ENCODE peak calls at places on chromosomes 6 and 20, in five cellular contexts. N is esophagus squamous epithelium, H is PC-9, L is heart left ventricle, I is heart right ventricle. C is an unnamed sample.

GRCh38 chr20:62598761-62599194 is 43.5 kb upstream of the SLCO4A1 start:
- DNase-seq in N (no peak), H (peak; percentile 64), L (no peak), I (no peak), C (no peak)

GRCh38 chr6:37882724-37883413 is 63.3 kb downstream of the ZFAND3 start:
- DNase-seq in N (no peak), H (no peak), L (no peak), I (no peak), C (no peak)

GRCh38 chr6:92647630-92648029 is 771.7 kb downstream of the EPHA7 start:
- DNase-seq in N (no peak), H (no peak), L (no peak), I (no peak), C (no peak)

GRCh38 chr6:10269814-10270472 is 144.9 kb downstream of the TFAP2A start:
- DNase-seq in N (no peak), H (no peak), L (no peak), I (no peak), C (no peak)

GRCh38 chr6:169008641-169009040 is 245.0 kb downstream of the THBS2 start:
- DNase-seq in N (no peak), H (no peak), L (no peak), I (no peak), C (no peak)

GRCh38 chr6:17565399-17565798 is 34.7 kb upstream of the FAM8A1 start:
- DNase-seq in N (no peak), H (no peak), L (no peak), I (no peak), C (no peak)

GRCh38 chr20:62557425-62557824 is 81.6 kb upstream of the GATA5 start:
- DNase-seq in N (no peak), H (peak; percentile 52), L (peak; percentile 64), I (no peak), C (no peak)

GRCh38 chr6:75296811-75297779 is 12.5 kb upstream of the TMEM30A start:
- DNase-seq in N (no peak), H (peak; percentile 48), L (no peak), I (no peak), C (no peak)

DNA sequence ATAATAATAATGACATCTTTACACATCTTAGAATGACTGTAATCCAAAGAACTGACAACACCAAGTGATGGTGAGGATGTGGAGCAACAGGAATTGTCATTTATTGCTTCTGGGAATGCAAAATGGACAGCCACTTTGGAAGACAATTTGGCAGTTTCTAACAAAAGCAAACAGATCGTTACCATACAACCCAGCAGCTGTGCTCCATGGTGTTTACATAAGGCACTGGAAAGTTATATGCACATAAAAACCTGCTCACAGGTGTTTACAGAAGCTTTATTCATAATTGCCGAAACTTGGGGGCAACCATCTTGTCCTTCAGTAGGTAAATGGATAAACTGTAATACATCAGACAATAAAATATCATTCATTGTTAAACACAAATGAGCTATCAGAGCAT is 18.3 kb upstream of the ASF1A start:
- DNase-seq in N (no peak), H (no peak), L (no peak), I (no peak), C (no peak)
- H3K4me1 ChIP-seq in N (no peaks in the 10 kb centered on the region), H (no peaks in the 10 kb centered on the region), L (peaks cover under 1% of the 10 kb centered on the region), I (peaks cover 8% of the 10 kb centered on the region), C (peaks cover 17% of the 10 kb centered on the region)

GRCh38 chr6:45717027-45717426 is 298.6 kb downstream of the CLIC5 start:
- DNase-seq in N (no peak), H (no peak), L (no peak), I (no peak), C (no peak)

GRCh38 chr6:45713981-45714685 is 301.5 kb downstream of the CLIC5 start:
- DNase-seq in N (no peak), H (no peak), L (no peak), I (no peak), C (no peak)

GRCh38 chr6:45715508-45715803 is 300.2 kb downstream of the CLIC5 start:
- DNase-seq in N (no peak), H (no peak), L (no peak), I (no peak), C (no peak)

GRCh38 chr6:45717715-45718114 is 297.9 kb downstream of the CLIC5 start:
- DNase-seq in N (no peak), H (no peak), L (no peak), I (no peak), C (no peak)

DNA sequence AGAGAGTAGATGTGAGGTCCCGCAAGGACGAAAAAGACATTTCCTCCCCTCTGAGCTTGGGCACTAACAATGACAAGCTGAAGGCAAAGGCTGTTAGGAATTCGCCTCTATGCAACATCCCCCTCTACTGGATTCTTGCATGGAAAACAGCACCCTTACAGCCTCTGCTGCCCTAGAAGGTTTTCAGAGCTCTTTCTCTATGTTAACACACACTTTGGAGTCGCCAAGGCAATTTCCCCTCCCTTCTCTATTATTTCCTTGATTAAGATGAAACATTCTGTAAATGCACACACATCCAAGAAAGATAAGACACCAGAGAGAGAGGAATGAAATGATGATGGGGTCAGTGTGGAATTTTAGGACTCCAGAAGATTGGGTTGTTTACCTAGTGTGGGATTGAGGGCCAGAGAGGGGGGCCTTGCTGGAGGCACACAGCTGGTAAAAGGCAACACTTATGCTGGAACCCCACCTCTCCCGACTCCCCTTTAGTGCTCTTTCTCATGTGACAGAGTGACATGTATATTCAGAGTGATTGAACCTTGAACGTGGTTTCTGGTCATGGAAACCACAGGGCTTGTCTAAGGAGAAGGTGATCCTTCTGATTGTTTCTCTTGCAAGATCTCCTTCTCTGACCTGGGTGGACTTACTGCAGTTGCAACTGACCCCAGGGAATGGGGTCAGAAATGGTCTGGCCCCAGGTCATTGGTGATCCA is 300.7 kb downstream of the CLIC5 start:
- DNase-seq in N (no peak), H (peak; percentile 75), L (peak; percentile 33), I (no peak), C (peak; percentile 68)
- H3K4me3 ChIP-seq in N (no peak overlapping the region), H (no peak overlapping the region), L (no peak overlapping the region), I (no peak overlapping the region), C (no peak overlapping the region)

GRCh38 chr6:7725412-7725811 is 487 bp upstream of the BMP6 start:
- DNase-seq in N (no peak), H (no peak), L (no peak), I (no peak), C (no peak)
- H3K4me1 ChIP-seq in N (peaks cover 30% of the 10 kb centered on the region), H (peaks cover 25% of the 10 kb centered on the region), L (peaks cover 35% of the 10 kb centered on the region), I (peaks cover 42% of the 10 kb centered on the region), C (peaks cover 21% of the 10 kb centered on the region)

DNA sequence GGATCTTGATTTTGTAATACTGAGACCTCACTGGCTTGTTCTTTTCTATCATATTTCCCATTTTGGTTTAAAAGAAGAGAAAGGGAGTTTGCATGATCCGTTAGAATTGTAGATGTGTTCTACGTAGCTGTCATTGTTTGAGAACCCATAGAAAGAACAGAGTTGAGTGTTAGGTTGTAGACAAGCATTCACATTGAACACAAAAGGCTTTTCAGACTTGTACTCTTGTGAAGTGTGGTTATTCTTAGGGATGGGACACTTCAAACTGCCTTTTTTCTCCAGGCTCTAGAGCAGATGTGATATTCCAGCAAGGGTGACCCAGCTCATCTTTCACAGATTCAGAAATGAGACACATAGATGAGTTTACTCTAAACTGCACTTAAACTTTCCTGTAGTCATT is 19.9 kb downstream of the FOXO3 start:
- DNase-seq in N (no peak), H (no peak), L (no peak), I (no peak), C (no peak)
- H3K4me3 ChIP-seq in N (no peak overlapping the region), H (peak overlapping the region; percentile 32), L (no peak overlapping the region), I (no peak overlapping the region), C (no peak overlapping the region)

DNA sequence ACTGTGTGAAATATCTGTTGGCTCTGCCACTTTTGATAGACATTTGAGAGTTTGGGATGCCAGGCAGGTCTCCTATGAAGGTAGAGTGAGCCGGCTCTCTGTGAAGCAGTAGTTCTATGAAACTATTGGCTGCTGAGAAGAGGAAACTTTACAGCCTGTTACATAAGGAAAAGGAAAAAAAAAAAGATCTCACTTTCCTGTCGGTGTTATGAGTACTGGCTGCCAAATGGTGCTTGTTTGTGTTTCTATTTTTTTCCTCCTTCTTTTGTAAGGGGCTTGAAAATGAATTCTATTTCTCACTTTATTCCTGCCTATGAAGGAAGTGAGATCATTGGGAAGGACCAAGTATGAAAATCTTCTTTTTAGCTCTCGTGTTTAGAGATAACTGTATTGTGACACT is 73.1 kb upstream of the CLDN20 start:
- DNase-seq in N (no peak), H (no peak), L (no peak), I (no peak), C (no peak)
- H3K4me1 ChIP-seq in N (peaks cover 6% of the 10 kb centered on the region), H (peaks cover 17% of the 10 kb centered on the region), L (peaks cover 38% of the 10 kb centered on the region), I (peaks cover 43% of the 10 kb centered on the region), C (peaks cover 30% of the 10 kb centered on the region)

DNA sequence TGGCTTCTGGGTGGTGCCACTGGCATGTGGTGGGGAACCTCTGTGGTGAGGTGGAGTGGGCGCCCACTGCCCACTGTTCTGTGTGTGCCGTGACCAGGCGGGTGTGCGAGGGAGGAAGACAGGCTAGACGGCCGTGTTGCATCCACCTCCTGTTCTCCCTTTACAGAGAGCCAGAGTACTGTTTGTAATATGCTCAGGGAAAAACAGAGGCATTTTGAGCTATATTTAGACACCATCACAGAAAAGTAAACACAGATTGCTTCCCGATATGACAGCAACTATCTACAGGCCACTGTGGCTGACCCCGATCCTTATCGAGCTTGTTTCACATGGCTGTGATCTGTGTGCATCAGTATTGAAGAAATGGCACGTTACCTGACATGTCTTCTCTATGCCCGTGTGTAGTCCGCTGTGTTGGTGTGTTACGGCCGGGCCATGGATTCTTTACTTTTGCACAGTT is 45.6 kb downstream of the ARID1B start:
- DNase-seq in N (no peak), H (no peak), L (no peak), I (no peak), C (no peak)
- H3K4me3 ChIP-seq in N (no peak overlapping the region), H (no peak overlapping the region), L (no peak overlapping the region), I (no peak overlapping the region), C (no peak overlapping the region)

GRCh38 chr6:90788781-90789180 is 201.9 kb upstream of the MAP3K7 start:
- DNase-seq in N (no peak), H (no peak), L (no peak), I (no peak), C (no peak)

GRCh38 chr6:90790058-90790457 is 203.2 kb upstream of the MAP3K7 start:
- DNase-seq in N (no peak), H (no peak), L (no peak), I (no peak), C (no peak)

GRCh38 chr6:90787411-90787810 is 200.5 kb upstream of the MAP3K7 start:
- DNase-seq in N (no peak), H (no peak), L (no peak), I (no peak), C (no peak)

GRCh38 chr6:90793771-90794170 is 206.9 kb upstream of the MAP3K7 start:
- DNase-seq in N (no peak), H (no peak), L (no peak), I (no peak), C (no peak)

GRCh38 chr6:90790696-90791095 is 203.8 kb upstream of the MAP3K7 start:
- DNase-seq in N (no peak), H (no peak), L (no peak), I (no peak), C (no peak)
- H3K4me1 ChIP-seq in N (no peaks in the 10 kb centered on the region), H (no peaks in the 10 kb centered on the region), L (no peaks in the 10 kb centered on the region), I (no peaks in the 10 kb centered on the region), C (no peaks in the 10 kb centered on the region)